ENCODE peak calls at places on chromosome 22, in eight cellular contexts. A, H, N, J, V, U, D and Z are unnamed samples.

GRCh38 chr22:17057959-17058814 is 26.6 kb upstream of the IL17RA start:
- DNase-seq in A (peak; percentile 27), H (peak; percentile 56), N (peak; percentile 48), J (peak; percentile 54), V (peak; percentile 39), U (peak; percentile 70), D (peak; percentile 20), Z (peak; percentile 44)

GRCh38 chr22:44576311-44577260 is 78.6 kb upstream of the RTL6 start:
- DNase-seq in A (no peak), H (peak; percentile 28), N (no peak), J (no peak), V (no peak), U (no peak), D (no peak), Z (no peak)

GRCh38 chr22:29219881-29220670 is 14.4 kb downstream of the EMID1 start:
- DNase-seq in A (no peak), H (no peak), N (no peak), J (no peak), V (no peak), U (no peak), D (no peak), Z (no peak)

GRCh38 chr22:26512149-26512793 is at the start of gene TFIP11:
- DNase-seq in A (peak; percentile 89), H (peak; percentile 97), N (peak; percentile 86), J (peak; percentile 69), V (peak; percentile 78), U (peak; percentile 96), D (peak; percentile 82), Z (peak; percentile 91)

GRCh38 chr22:24059793-24060192 is 48.7 kb downstream of the CABIN1 start:
- DNase-seq in A (no peak), H (no peak), N (no peak), J (no peak), V (no peak), U (no peak), D (no peak), Z (no peak)

GRCh38 chr22:48156603-48157355 is 1394.3 kb downstream of the TBC1D22A start:
- DNase-seq in A (no peak), H (no peak), N (no peak), J (no peak), V (no peak), U (no peak), D (no peak), Z (no peak)

GRCh38 chr22:42229455-42230149 is 40.9 kb downstream of the TCF20 start:
- DNase-seq in A (no peak), H (no peak), N (peak; percentile 24), J (no peak), V (no peak), U (no peak), D (no peak), Z (no peak)

GRCh38 chr22:46547883-46548244 is 10.4 kb upstream of the CELSR1 start:
- DNase-seq in A (no peak), H (peak; percentile 75), N (peak; percentile 94), J (no peak), V (peak; percentile 69), U (peak; percentile 82), D (no peak), Z (no peak)

GRCh38 chr22:39308614-39309363 is 10.6 kb downstream of the RPL3 start:
- DNase-seq in A (no peak), H (peak; percentile 69), N (peak; percentile 92), J (no peak), V (peak; percentile 67), U (peak; percentile 85), D (no peak), Z (no peak)

GRCh38 chr22:49327411-49327810 is 500.3 kb downstream of the BRD1 start:
- DNase-seq in A (no peak), H (peak; percentile 11), N (no peak), J (no peak), V (no peak), U (no peak), D (no peak), Z (no peak)

GRCh38 chr22:50308597-50308935 is 1.1 kb upstream of the PLXNB2 start:
- DNase-seq in A (no peak), H (peak; percentile 86), N (peak; percentile 78), J (no peak), V (no peak), U (peak; percentile 84), D (no peak), Z (no peak)

GRCh38 chr22:37362618-37363017 is 64.7 kb downstream of the ELFN2 start:
- DNase-seq in A (no peak), H (no peak), N (no peak), J (no peak), V (no peak), U (no peak), D (no peak), Z (no peak)

GRCh38 chr22:49869855-49870712 is 16.4 kb downstream of the ZBED4 start:
- DNase-seq in A (peak; percentile 48), H (no peak), N (no peak), J (no peak), V (no peak), U (no peak), D (no peak), Z (no peak)

GRCh38 chr22:43743929-43744643 is 68.0 kb downstream of the EFCAB6 start:
- DNase-seq in A (no peak), H (no peak), N (no peak), J (no peak), V (no peak), U (no peak), D (no peak), Z (no peak)